ENCODE peak calls at places on chromosomes 1 and 21, in nine cellular contexts. T, J, L, Z, G, D, X, Y and R are unnamed samples.

GRCh38 chr1:19597463-19598309 is 46.4 kb upstream of the NBL1 start:
- DNase-seq in T (no peak), J (peak; percentile 75), L (peak; percentile 47), Z (peak; percentile 17), G (no peak), D (no peak), X (no peak), Y (no peak), R (no peak)

GRCh38 chr1:197268012-197268411 is at the start of gene CRB1:
- DNase-seq in T (no peak), J (peak; percentile 2), L (no peak), Z (no peak), G (no peak), D (no peak), X (peak; percentile 12), Y (no peak), R (no peak)

GRCh38 chr1:159763686-159764085 is 17.1 kb upstream of the DUSP23 start:
- DNase-seq in T (no peak), J (no peak), L (no peak), Z (no peak), G (no peak), D (no peak), X (no peak), Y (no peak), R (no peak)

GRCh38 chr1:162753998-162754585 is 36.4 kb upstream of the HSD17B7 start:
- DNase-seq in T (no peak), J (peak; percentile 48), L (no peak), Z (peak; percentile 28), G (no peak), D (no peak), X (no peak), Y (no peak), R (no peak)

GRCh38 chr21:41247976-41248545 is 68.5 kb upstream of the FAM3B start:
- DNase-seq in T (no peak), J (no peak), L (no peak), Z (no peak), G (no peak), D (no peak), X (no peak), Y (no peak), R (no peak)

GRCh38 chr1:30842698-30843354 is 65.7 kb downstream of the SDC3 start:
- DNase-seq in T (no peak), J (no peak), L (peak; percentile 70), Z (no peak), G (no peak), D (no peak), X (no peak), Y (no peak), R (no peak)

GRCh38 chr1:94734963-94735899 is 84.9 kb upstream of the SLC44A3 start:
- DNase-seq in T (peak; percentile 41), J (peak; percentile 73), L (peak; percentile 90), Z (no peak), G (peak; percentile 67), D (peak; percentile 55), X (no peak), Y (peak; percentile 63), R (peak; percentile 68)

GRCh38 chr1:154896811-154897286 is 26.8 kb upstream of the KCNN3 start:
- DNase-seq in T (no peak), J (no peak), L (no peak), Z (no peak), G (no peak), D (no peak), X (no peak), Y (no peak), R (no peak)

GRCh38 chr1:21292503-21292990 is 2.3 kb upstream of the ECE1 start:
- DNase-seq in T (no peak), J (no peak), L (no peak), Z (no peak), G (no peak), D (no peak), X (no peak), Y (no peak), R (no peak)

GRCh38 chr1:3776231-3777030 is 3.9 kb downstream of the SMIM1 start:
- DNase-seq in T (no peak), J (no peak), L (no peak), Z (no peak), G (no peak), D (no peak), X (peak; percentile 73), Y (no peak), R (no peak)

GRCh38 chr1:148263128-148263905 is 111.2 kb upstream of the NBPF11 start:
- DNase-seq in T (peak; percentile 16), J (peak; percentile 78), L (peak; percentile 79), Z (peak; percentile 98), G (no peak), D (peak; percentile 65), X (peak; percentile 83), Y (peak; percentile 66), R (peak; percentile 82)

GRCh38 chr1:225754940-225755635 is 22.5 kb upstream of the SRP9 start:
- DNase-seq in T (no peak), J (peak; percentile 95), L (peak; percentile 97), Z (peak; percentile 81), G (no peak), D (no peak), X (no peak), Y (peak; percentile 69), R (peak; percentile 79)

GRCh38 chr1:245431706-245432105 is 276.9 kb downstream of the KIF26B start:
- DNase-seq in T (no peak), J (no peak), L (no peak), Z (no peak), G (no peak), D (no peak), X (no peak), Y (no peak), R (no peak)

GRCh38 chr1:9630331-9631081 is 21.0 kb upstream of the PIK3CD start:
- DNase-seq in T (no peak), J (no peak), L (no peak), Z (no peak), G (no peak), D (no peak), X (no peak), Y (no peak), R (no peak)
- H3K27ac ChIP-seq in T (no peak overlapping the region), J (no peak overlapping the region), L (no peak overlapping the region), Z (no peak overlapping the region), G (no peak overlapping the region), D (peak overlapping the region; percentile 60), X (no peak overlapping the region), Y (no peak overlapping the region), R (no peak overlapping the region)

GRCh38 chr1:93021539-93022134 is 57.4 kb upstream of the MTF2 start:
- DNase-seq in T (no peak), J (peak; percentile 64), L (peak; percentile 38), Z (peak; percentile 69), G (no peak), D (no peak), X (no peak), Y (no peak), R (no peak)
- H3K4me3 ChIP-seq in T (no peak overlapping the region), J (no peak overlapping the region), L (no peak overlapping the region), Z (no peak overlapping the region), G (no peak overlapping the region), D (no peak overlapping the region), X (no peak overlapping the region), Y (no peak overlapping the region), R (no peak overlapping the region)

DNA sequence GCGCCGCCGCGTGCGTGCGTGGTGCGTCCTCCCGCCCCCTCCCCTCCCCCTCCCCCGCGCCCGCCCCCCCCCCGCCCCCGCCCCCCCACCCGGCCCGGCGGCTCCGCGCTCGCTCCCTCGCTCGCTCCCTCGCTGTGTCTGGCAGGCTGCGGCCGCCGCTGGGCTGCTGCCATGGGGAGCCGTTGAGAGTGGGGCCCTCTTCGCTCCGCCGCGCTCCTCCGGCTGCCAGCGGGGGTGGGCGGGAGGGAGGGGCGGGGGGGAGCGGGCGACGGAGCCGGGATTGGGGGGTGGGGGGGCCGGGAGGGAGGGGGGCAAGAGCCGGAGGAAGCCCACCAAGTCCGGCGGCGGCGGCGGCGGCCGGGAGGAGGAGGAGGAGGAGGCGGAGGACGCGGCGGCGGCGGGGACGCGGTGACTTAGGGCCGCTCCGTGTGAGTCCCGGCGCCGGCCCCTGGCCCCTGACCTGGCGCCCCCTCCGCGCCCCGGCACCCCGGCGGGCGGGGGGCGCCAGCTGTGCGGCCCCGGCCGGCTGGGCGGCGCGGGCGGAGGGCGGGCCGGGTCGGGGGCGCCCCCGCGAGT is 2.4 kb upstream of the ZBTB18 start:
- DNase-seq in T (no peak), J (no peak), L (no peak), Z (no peak), G (no peak), D (no peak), X (no peak), Y (no peak), R (no peak)
- H3K27ac ChIP-seq in T (peak overlapping the region; percentile 95), J (no peak overlapping the region), L (no peak overlapping the region), Z (no peak overlapping the region), G (peak overlapping the region; percentile 86), D (peak overlapping the region; percentile 73), X (peak overlapping the region; percentile 89), Y (peak overlapping the region; percentile 91), R (peak overlapping the region; percentile 81)

DNA sequence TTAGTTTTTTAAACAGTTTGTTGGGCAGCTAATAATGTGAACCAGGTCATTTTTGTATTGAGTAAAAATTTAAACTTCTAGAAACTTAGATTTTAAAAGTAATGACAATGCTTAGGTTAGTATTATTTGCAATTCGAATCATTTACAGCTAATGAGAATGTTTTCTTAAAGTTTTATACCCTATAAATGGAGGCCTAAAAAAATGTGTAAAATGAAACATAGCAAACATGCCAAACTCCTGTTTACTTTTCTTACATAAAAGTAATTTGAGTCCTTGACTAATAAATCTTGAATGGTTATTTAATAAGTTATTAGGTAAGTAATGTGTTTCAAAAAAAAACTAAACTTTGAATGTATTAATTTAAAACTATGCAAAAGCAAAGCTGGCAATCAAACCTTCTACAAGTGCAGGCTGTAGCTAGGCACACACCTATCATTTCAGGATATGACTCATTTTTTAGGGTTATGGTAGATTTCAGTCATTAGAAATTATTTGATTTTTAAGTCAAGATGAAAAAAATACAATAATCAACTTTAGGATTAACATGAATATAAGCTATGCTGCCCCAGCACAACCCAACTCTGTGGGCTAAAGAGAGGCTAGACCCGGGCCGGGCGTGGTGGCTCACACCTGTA is 41.5 kb downstream of the CLSTN1 start:
- DNase-seq in T (no peak), J (no peak), L (no peak), Z (peak; percentile 37), G (no peak), D (no peak), X (no peak), Y (no peak), R (no peak)
- H3K4me3 ChIP-seq in T (no peak overlapping the region), J (no peak overlapping the region), L (no peak overlapping the region), Z (no peak overlapping the region), G (no peak overlapping the region), D (no peak overlapping the region), X (no peak overlapping the region), Y (no peak overlapping the region), R (no peak overlapping the region)